ENCODE peak calls at places on chromosome 1, in seven cellular contexts. M is neural progenitor cell, V is hepatocyte, N is GM23338, L is HCT116, H is PC-3, K is GM23248. J is an unnamed sample. For H3K79me2, the result is how much of the 10 kb centered on the place peaks cover.

GRCh38 chr1:230276401-230276800 is 149.7 kb downstream of the PGBD5 start:
- DNase-seq in K (no peak), N (peak), V (no peak), M (no peak), H (no peak), L (no peak), J (no peak)

GRCh38 chr1:31891280-31891679 is 46.9 kb downstream of the PTP4A2 start:
- DNase-seq in H (peak), V (no peak), N (no peak), L (no peak), K (no peak), M (no peak), J (no peak)

GRCh38 chr1:77906624-77907023 is 18.2 kb downstream of the NEXN start:
- DNase-seq in H (no peak), N (no peak), V (no peak), L (no peak), K (no peak), M (no peak), J (no peak)

GRCh38 chr1:171883844-171884243 is 42.5 kb downstream of the DNM3 start:
- DNase-seq in H (no peak), V (no peak), N (no peak), L (no peak), M (no peak), K (no peak), J (no peak)

GRCh38 chr1:152034654-152035405 is 2.0 kb downstream of the S100A11 start:
- DNase-seq in H (peak), L (peak), V (peak), K (peak), M (peak), N (peak), J (peak)

GRCh38 chr1:45478129-45478802 is 12.7 kb downstream of the TESK2 start:
- DNase-seq in N (no peak), V (no peak), H (no peak), M (no peak), L (no peak), K (no peak), J (no peak)

GRCh38 chr1:61406467-61406866 is 318.5 kb downstream of the TM2D1 start:
- DNase-seq in K (no peak), V (no peak), H (no peak), N (no peak), L (no peak), M (no peak), J (no peak)

GRCh38 chr1:109197163-109198042 is 16.3 kb upstream of the SARS1 start:
- DNase-seq in L (peak), K (peak), H (peak), M (no peak), V (peak), N (no peak), J (no peak)

GRCh38 chr1:210292276-210292851 is 36.3 kb upstream of the HHAT start:
- DNase-seq in L (peak), M (peak), V (peak), N (peak), H (peak), K (peak), J (peak)

GRCh38 chr1:60343736-60344135 is 270.2 kb upstream of the C1orf87 start:
- DNase-seq in K (no peak), V (no peak), M (no peak), L (no peak), N (no peak), H (peak), J (no peak)

GRCh38 chr1:201740086-201740541 is 88.8 kb upstream of the IPO9 start:
- DNase-seq in K (peak), H (no peak), V (peak), M (peak), L (no peak), N (peak), J (no peak)

GRCh38 chr1:27331426-27331825 is 9.5 kb downstream of the TMEM222 start:
- DNase-seq in M (no peak), L (no peak), H (no peak), N (no peak), V (no peak), K (no peak), J (no peak)

GRCh38 chr1:30750751-30751291 is 6.8 kb downstream of the LAPTM5 start:
- DNase-seq in K (no peak), N (no peak), L (no peak), H (no peak), M (no peak), V (no peak), J (no peak)

GRCh38 chr1:30748098-30748698 is 9.4 kb downstream of the LAPTM5 start:
- DNase-seq in K (no peak), V (no peak), N (no peak), M (no peak), L (no peak), H (no peak), J (peak)

GRCh38 chr1:30747028-30748008 is 10.3 kb downstream of the LAPTM5 start:
- DNase-seq in L (no peak), N (no peak), V (no peak), M (no peak), H (no peak), K (no peak), J (peak)

GRCh38 chr1:30749691-30750583 is 7.6 kb downstream of the LAPTM5 start:
- DNase-seq in M (no peak), L (no peak), N (no peak), V (no peak), H (no peak), K (no peak), J (peak)

GRCh38 chr1:30748699-30749401 is 8.7 kb downstream of the LAPTM5 start:
- DNase-seq in M (no peak), V (peak), L (no peak), K (no peak), H (no peak), N (no peak), J (no peak)
- H3K79me2 ChIP-seq in M (under half), V (under half), L (under half), K (under half), H (under half), N (under half), J (half or more)

GRCh38 chr1:111833334-111833733 is 77.6 kb downstream of the DDX20 start:
- DNase-seq in N (peak), K (peak), L (no peak), V (peak), M (peak), H (peak), J (no peak)

GRCh38 chr1:111834956-111835355 is 79.3 kb downstream of the DDX20 start:
- DNase-seq in V (no peak), K (no peak), L (no peak), N (no peak), M (no peak), H (no peak), J (no peak)

GRCh38 chr1:111836111-111836510 is 80.4 kb downstream of the DDX20 start:
- DNase-seq in H (no peak), M (no peak), N (no peak), K (no peak), L (no peak), V (no peak), J (no peak)

GRCh38 chr1:111841189-111841588 is 85.5 kb downstream of the DDX20 start:
- DNase-seq in H (no peak), L (no peak), N (no peak), V (no peak), K (no peak), M (no peak), J (no peak)

DNA sequence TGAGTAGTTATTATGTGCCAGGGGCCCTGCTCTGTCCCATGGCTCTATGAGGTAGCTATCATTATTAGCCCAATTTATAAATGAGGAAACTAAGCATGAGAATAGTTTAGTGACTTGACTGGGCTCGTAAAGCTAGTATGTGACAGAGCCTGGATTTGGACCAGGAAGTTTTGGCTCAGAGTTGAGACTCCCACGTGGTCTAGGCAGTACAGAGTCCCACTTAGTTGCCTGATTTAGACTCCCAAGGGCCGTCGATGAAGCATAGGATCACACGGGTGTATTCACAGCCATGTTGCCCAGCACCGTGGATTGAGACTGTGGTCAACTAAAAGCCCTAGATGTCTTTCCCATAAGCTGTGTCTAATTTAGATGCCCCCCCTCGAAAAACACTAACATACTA is 81.7 kb downstream of the DDX20 start:
- DNase-seq in N (no peak), K (no peak), M (no peak), V (no peak), L (no peak), H (no peak), J (no peak)
- TF ChIP-seq EZH2phosphoT487 in N (no peak), K (no peak), M (no peak), V (no peak), L (no peak), H (no peak), J (no peak)

GRCh38 chr1:235866913-235867850 is 476 bp upstream of the LYST start:
- DNase-seq in H (peak), N (peak), V (peak), K (peak), L (peak), M (peak), J (peak)

GRCh38 chr1:235866207-235866912 is at the start of gene LYST:
- DNase-seq in H (peak), N (peak), M (peak), K (peak), L (no peak), V (peak), J (peak)

GRCh38 chr1:235864469-235864868 is 2.2 kb downstream of the LYST start:
- DNase-seq in M (no peak), L (no peak), V (no peak), N (no peak), H (no peak), K (no peak), J (no peak)

GRCh38 chr1:235865565-235866206 is 1.0 kb downstream of the LYST start:
- DNase-seq in L (no peak), M (no peak), V (no peak), H (no peak), K (peak), N (no peak), J (no peak)

GRCh38 chr1:235864965-235865525 is 1.7 kb downstream of the LYST start:
- DNase-seq in N (no peak), K (peak), L (no peak), M (no peak), H (no peak), V (no peak), J (no peak)
- H3K79me2 ChIP-seq in N (under half), K (half or more), L (under half), M (under half), H (under half), V (under half), J (under half)

DNA sequence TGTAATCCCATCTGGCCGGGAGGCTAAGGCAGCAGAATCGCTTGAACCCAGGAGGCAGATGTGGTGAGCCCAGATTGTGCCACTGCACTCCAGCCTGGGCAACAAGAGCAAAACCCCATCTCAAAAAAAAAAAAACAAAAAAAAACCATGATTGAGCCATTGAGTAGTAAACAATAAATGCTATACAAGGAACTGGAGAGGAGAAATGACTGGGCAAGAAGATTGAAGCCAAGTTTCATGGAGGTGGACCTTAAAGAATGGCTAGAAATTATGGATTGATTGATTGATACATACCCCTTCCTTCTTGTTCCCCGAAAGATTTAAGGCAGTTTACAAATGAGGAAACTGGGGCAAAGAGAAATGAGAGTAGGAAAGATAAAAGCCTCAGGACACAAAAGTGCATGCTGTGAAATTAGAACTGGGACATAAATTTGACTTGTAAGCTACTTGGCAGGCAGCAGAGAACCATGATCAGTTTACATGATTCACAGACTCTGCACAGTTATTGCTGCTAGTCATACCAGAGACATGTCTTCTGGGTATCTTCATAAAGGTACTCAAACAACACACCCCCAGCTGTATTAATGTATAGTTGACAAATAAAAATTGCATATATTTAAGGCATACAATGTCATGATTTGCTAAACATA is 7.0 kb downstream of the MRPS14 start:
- DNase-seq in H (no peak), N (no peak), L (no peak), M (no peak), K (peak), V (no peak), J (no peak)
- TF ChIP-seq EZH2phosphoT487 in H (no peak), N (no peak), L (no peak), M (no peak), K (no peak), V (no peak), J (no peak)

GRCh38 chr1:145792484-145792883 is 31.4 kb downstream of the RNF115 start:
- DNase-seq in V (no peak), M (no peak), H (no peak), L (no peak), K (no peak), N (no peak), J (no peak)

GRCh38 chr1:145799806-145800205 is 24.1 kb downstream of the RNF115 start:
- DNase-seq in V (no peak), K (no peak), M (no peak), N (no peak), L (no peak), H (no peak), J (no peak)

GRCh38 chr1:145795257-145795881 is 28.5 kb downstream of the RNF115 start:
- DNase-seq in H (no peak), V (no peak), K (no peak), M (no peak), L (no peak), N (no peak), J (no peak)

GRCh38 chr1:145796753-145797152 is 27.1 kb downstream of the RNF115 start:
- DNase-seq in N (no peak), H (no peak), K (no peak), L (no peak), V (no peak), M (no peak), J (no peak)
- H3K79me2 ChIP-seq in N (half or more), H (under half), K (half or more), L (under half), V (half or more), M (under half), J (half or more)

DNA sequence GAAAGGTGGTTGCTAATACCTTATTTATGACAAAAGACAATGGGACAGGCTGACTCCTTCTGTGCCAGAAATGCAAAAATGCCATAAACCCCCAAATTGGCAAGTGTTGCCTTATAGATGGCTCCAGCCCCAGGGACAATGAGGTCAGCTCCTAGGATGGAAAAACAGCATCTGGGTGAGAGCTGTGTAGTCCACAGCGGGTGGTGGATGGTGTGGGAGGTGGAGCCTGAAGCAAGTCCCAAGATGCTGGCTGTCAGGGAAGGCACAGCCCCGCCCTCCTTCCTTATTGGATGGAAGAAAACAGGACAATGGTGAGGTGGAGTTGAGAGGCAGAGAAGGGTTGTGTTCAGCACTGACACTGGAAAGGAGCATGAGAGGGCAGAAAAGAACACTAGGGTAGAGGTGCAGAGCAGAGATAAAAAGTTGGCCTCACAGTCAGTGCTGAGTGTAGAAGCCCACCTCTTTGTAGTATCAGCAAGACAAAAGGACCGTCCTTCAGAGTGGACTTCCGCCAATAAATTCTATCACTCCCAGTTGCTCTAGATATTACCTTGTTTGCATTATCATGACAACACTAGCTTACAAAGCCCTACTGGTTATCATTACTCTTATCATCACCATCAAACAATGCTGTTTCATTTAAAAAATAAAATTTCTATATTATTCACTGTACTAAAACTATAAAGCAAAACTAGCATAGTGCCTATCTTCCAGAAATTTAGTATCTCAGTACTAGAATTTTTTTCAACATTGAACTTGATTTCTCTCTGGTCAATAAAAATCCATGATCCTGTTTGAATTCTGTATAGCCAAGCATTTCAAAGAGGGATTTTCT is 3.7 kb upstream of the SDE2 start:
- DNase-seq in K (peak), H (no peak), L (peak), N (peak), M (peak), V (peak), J (no peak)
- TF ChIP-seq EZH2phosphoT487 in K (no peak), H (no peak), L (no peak), N (no peak), M (no peak), V (no peak), J (no peak)